ENCODE peak calls at places on chromosomes 2 and 18, in ten cellular contexts. One of them, this sample, is unnamed.

GRCh38 chr2:190466819-190467444 is 58.8 kb downstream of the MFSD6 start:
- DNase-seq in effector memory CD8-positive, alpha-beta T cell: no peak
- DNase-seq in effector memory CD4-positive, alpha-beta T cell: no peak
- DNase-seq in heart right ventricle: no peak
- DNase-seq in ELF-1: no peak
- DNase-seq in sigmoid colon: no peak
- DNase-seq in naive thymus-derived CD4-positive, alpha-beta T cell: no peak
- DNase-seq in fibroblast of the conjunctiva: no peak
- DNase-seq in stimulated activated CD8-positive, alpha-beta memory T cell treated with anti-CD3 and anti-CD28 coated beads, Interleukin-7, amount 100 ng/mL, for 1 hour: no peak
- DNase-seq in breast epithelium: no peak
- DNase-seq in this sample: no peak

GRCh38 chr18:8298186-8298585 is 311.1 kb upstream of the RAB12 start:
- DNase-seq in effector memory CD8-positive, alpha-beta T cell: no peak
- DNase-seq in effector memory CD4-positive, alpha-beta T cell: no peak
- DNase-seq in heart right ventricle: no peak
- DNase-seq in ELF-1: no peak
- DNase-seq in sigmoid colon: no peak
- DNase-seq in naive thymus-derived CD4-positive, alpha-beta T cell: no peak
- DNase-seq in fibroblast of the conjunctiva: no peak
- DNase-seq in stimulated activated CD8-positive, alpha-beta memory T cell treated with anti-CD3 and anti-CD28 coated beads, Interleukin-7, amount 100 ng/mL, for 1 hour: no peak
- DNase-seq in breast epithelium: no peak
- DNase-seq in this sample: no peak

GRCh38 chr2:134167015-134167414 is 86.9 kb upstream of the MGAT5 start:
- DNase-seq in effector memory CD8-positive, alpha-beta T cell: no peak
- DNase-seq in effector memory CD4-positive, alpha-beta T cell: no peak
- DNase-seq in heart right ventricle: no peak
- DNase-seq in ELF-1: no peak
- DNase-seq in sigmoid colon: no peak
- DNase-seq in naive thymus-derived CD4-positive, alpha-beta T cell: no peak
- DNase-seq in fibroblast of the conjunctiva: no peak
- DNase-seq in stimulated activated CD8-positive, alpha-beta memory T cell treated with anti-CD3 and anti-CD28 coated beads, Interleukin-7, amount 100 ng/mL, for 1 hour: no peak
- DNase-seq in breast epithelium: no peak
- DNase-seq in this sample: no peak

GRCh38 chr2:5057895-5058294 is 634.3 kb upstream of the SOX11 start:
- DNase-seq in effector memory CD8-positive, alpha-beta T cell: no peak
- DNase-seq in effector memory CD4-positive, alpha-beta T cell: no peak
- DNase-seq in heart right ventricle: no peak
- DNase-seq in ELF-1: no peak
- DNase-seq in sigmoid colon: no peak
- DNase-seq in naive thymus-derived CD4-positive, alpha-beta T cell: no peak
- DNase-seq in fibroblast of the conjunctiva: no peak
- DNase-seq in stimulated activated CD8-positive, alpha-beta memory T cell treated with anti-CD3 and anti-CD28 coated beads, Interleukin-7, amount 100 ng/mL, for 1 hour: no peak
- DNase-seq in breast epithelium: no peak
- DNase-seq in this sample: no peak

GRCh38 chr2:120802161-120802560 is 66.5 kb downstream of the GLI2 start:
- DNase-seq in effector memory CD8-positive, alpha-beta T cell: no peak
- DNase-seq in effector memory CD4-positive, alpha-beta T cell: no peak
- DNase-seq in heart right ventricle: no peak
- DNase-seq in ELF-1: no peak
- DNase-seq in sigmoid colon: peak
- DNase-seq in naive thymus-derived CD4-positive, alpha-beta T cell: no peak
- DNase-seq in fibroblast of the conjunctiva: no peak
- DNase-seq in stimulated activated CD8-positive, alpha-beta memory T cell treated with anti-CD3 and anti-CD28 coated beads, Interleukin-7, amount 100 ng/mL, for 1 hour: no peak
- DNase-seq in breast epithelium: no peak
- DNase-seq in this sample: no peak

GRCh38 chr2:111148225-111148873 is 27.6 kb downstream of the BCL2L11 start:
- DNase-seq in effector memory CD8-positive, alpha-beta T cell: no peak
- DNase-seq in effector memory CD4-positive, alpha-beta T cell: no peak
- DNase-seq in heart right ventricle: no peak
- DNase-seq in ELF-1: no peak
- DNase-seq in sigmoid colon: no peak
- DNase-seq in naive thymus-derived CD4-positive, alpha-beta T cell: no peak
- DNase-seq in fibroblast of the conjunctiva: no peak
- DNase-seq in stimulated activated CD8-positive, alpha-beta memory T cell treated with anti-CD3 and anti-CD28 coated beads, Interleukin-7, amount 100 ng/mL, for 1 hour: no peak
- DNase-seq in breast epithelium: no peak
- DNase-seq in this sample: no peak

GRCh38 chr18:48263913-48264506 is 145.2 kb downstream of the ZBTB7C start:
- DNase-seq in effector memory CD8-positive, alpha-beta T cell: no peak
- DNase-seq in effector memory CD4-positive, alpha-beta T cell: no peak
- DNase-seq in heart right ventricle: no peak
- DNase-seq in ELF-1: no peak
- DNase-seq in sigmoid colon: no peak
- DNase-seq in naive thymus-derived CD4-positive, alpha-beta T cell: no peak
- DNase-seq in fibroblast of the conjunctiva: no peak
- DNase-seq in stimulated activated CD8-positive, alpha-beta memory T cell treated with anti-CD3 and anti-CD28 coated beads, Interleukin-7, amount 100 ng/mL, for 1 hour: no peak
- DNase-seq in breast epithelium: no peak
- DNase-seq in this sample: no peak

GRCh38 chr2:188204830-188205229 is 86.8 kb upstream of the GULP1 start:
- DNase-seq in effector memory CD8-positive, alpha-beta T cell: no peak
- DNase-seq in effector memory CD4-positive, alpha-beta T cell: no peak
- DNase-seq in heart right ventricle: no peak
- DNase-seq in ELF-1: no peak
- DNase-seq in sigmoid colon: no peak
- DNase-seq in naive thymus-derived CD4-positive, alpha-beta T cell: no peak
- DNase-seq in fibroblast of the conjunctiva: no peak
- DNase-seq in stimulated activated CD8-positive, alpha-beta memory T cell treated with anti-CD3 and anti-CD28 coated beads, Interleukin-7, amount 100 ng/mL, for 1 hour: no peak
- DNase-seq in breast epithelium: no peak
- DNase-seq in this sample: no peak

GRCh38 chr2:205965707-205966106 is 120.3 kb downstream of the INO80D start:
- DNase-seq in effector memory CD8-positive, alpha-beta T cell: no peak
- DNase-seq in effector memory CD4-positive, alpha-beta T cell: no peak
- DNase-seq in heart right ventricle: no peak
- DNase-seq in ELF-1: no peak
- DNase-seq in sigmoid colon: peak
- DNase-seq in naive thymus-derived CD4-positive, alpha-beta T cell: no peak
- DNase-seq in fibroblast of the conjunctiva: no peak
- DNase-seq in stimulated activated CD8-positive, alpha-beta memory T cell treated with anti-CD3 and anti-CD28 coated beads, Interleukin-7, amount 100 ng/mL, for 1 hour: no peak
- DNase-seq in breast epithelium: no peak
- DNase-seq in this sample: no peak

GRCh38 chr2:231152800-231153557 is 28.1 kb upstream of the HTR2B start:
- DNase-seq in effector memory CD8-positive, alpha-beta T cell: no peak
- DNase-seq in effector memory CD4-positive, alpha-beta T cell: no peak
- DNase-seq in heart right ventricle: no peak
- DNase-seq in ELF-1: no peak
- DNase-seq in sigmoid colon: no peak
- DNase-seq in naive thymus-derived CD4-positive, alpha-beta T cell: no peak
- DNase-seq in fibroblast of the conjunctiva: no peak
- DNase-seq in stimulated activated CD8-positive, alpha-beta memory T cell treated with anti-CD3 and anti-CD28 coated beads, Interleukin-7, amount 100 ng/mL, for 1 hour: no peak
- DNase-seq in breast epithelium: no peak
- DNase-seq in this sample: no peak

GRCh38 chr2:163736433-163737168 is 793 bp upstream of the FIGN start:
- DNase-seq in effector memory CD8-positive, alpha-beta T cell: no peak
- DNase-seq in effector memory CD4-positive, alpha-beta T cell: no peak
- DNase-seq in heart right ventricle: peak
- DNase-seq in ELF-1: peak
- DNase-seq in sigmoid colon: peak
- DNase-seq in naive thymus-derived CD4-positive, alpha-beta T cell: peak
- DNase-seq in fibroblast of the conjunctiva: no peak
- DNase-seq in stimulated activated CD8-positive, alpha-beta memory T cell treated with anti-CD3 and anti-CD28 coated beads, Interleukin-7, amount 100 ng/mL, for 1 hour: no peak
- DNase-seq in breast epithelium: no peak
- DNase-seq in this sample: no peak

GRCh38 chr18:2656237-2657042 is 914 bp downstream of the SMCHD1 start:
- DNase-seq in effector memory CD8-positive, alpha-beta T cell: peak
- DNase-seq in effector memory CD4-positive, alpha-beta T cell: peak
- DNase-seq in heart right ventricle: peak
- DNase-seq in ELF-1: peak
- DNase-seq in sigmoid colon: peak
- DNase-seq in naive thymus-derived CD4-positive, alpha-beta T cell: peak
- DNase-seq in fibroblast of the conjunctiva: no peak
- DNase-seq in stimulated activated CD8-positive, alpha-beta memory T cell treated with anti-CD3 and anti-CD28 coated beads, Interleukin-7, amount 100 ng/mL, for 1 hour: peak
- DNase-seq in breast epithelium: peak
- DNase-seq in this sample: peak

GRCh38 chr2:109558076-109558882 is 55.5 kb downstream of the SEPTIN10 start:
- DNase-seq in effector memory CD8-positive, alpha-beta T cell: no peak
- DNase-seq in effector memory CD4-positive, alpha-beta T cell: no peak
- DNase-seq in heart right ventricle: no peak
- DNase-seq in ELF-1: no peak
- DNase-seq in sigmoid colon: no peak
- DNase-seq in naive thymus-derived CD4-positive, alpha-beta T cell: no peak
- DNase-seq in fibroblast of the conjunctiva: no peak
- DNase-seq in stimulated activated CD8-positive, alpha-beta memory T cell treated with anti-CD3 and anti-CD28 coated beads, Interleukin-7, amount 100 ng/mL, for 1 hour: no peak
- DNase-seq in breast epithelium: peak
- DNase-seq in this sample: peak

GRCh38 chr2:47534179-47534919 is 131.4 kb downstream of the MSH2 start:
- DNase-seq in effector memory CD8-positive, alpha-beta T cell: no peak
- DNase-seq in effector memory CD4-positive, alpha-beta T cell: no peak
- DNase-seq in heart right ventricle: no peak
- DNase-seq in ELF-1: no peak
- DNase-seq in sigmoid colon: peak
- DNase-seq in naive thymus-derived CD4-positive, alpha-beta T cell: no peak
- DNase-seq in fibroblast of the conjunctiva: peak
- DNase-seq in stimulated activated CD8-positive, alpha-beta memory T cell treated with anti-CD3 and anti-CD28 coated beads, Interleukin-7, amount 100 ng/mL, for 1 hour: no peak
- DNase-seq in breast epithelium: no peak
- DNase-seq in this sample: no peak

This sample was measured in HT-29.